ENCODE peak calls at places on chromosomes 1 and 21, in ten cellular contexts. One of them, this sample, is unnamed.

GRCh38 chr21:43985690-43986251 is 26.3 kb upstream of the TRAPPC10 start:
- DNase-seq in Panc1: no peak
- DNase-seq in heart left ventricle: no peak
- DNase-seq in neural progenitor cell: peak; percentile 65
- DNase-seq in retinal pigment epithelial cell: no peak
- DNase-seq in A549: no peak
- DNase-seq in AG10803: no peak
- DNase-seq in kidney epithelial cell: no peak
- DNase-seq in K562: peak; percentile 63
- DNase-seq in bronchial epithelial cell: no peak
- DNase-seq in this sample: no peak

GRCh38 chr1:241849345-241849695 is 1.3 kb downstream of the EXO1 start:
- DNase-seq in Panc1: no peak
- DNase-seq in heart left ventricle: no peak
- DNase-seq in neural progenitor cell: peak; percentile 5
- DNase-seq in retinal pigment epithelial cell: no peak
- DNase-seq in A549: no peak
- DNase-seq in AG10803: no peak
- DNase-seq in kidney epithelial cell: no peak
- DNase-seq in K562: no peak
- DNase-seq in bronchial epithelial cell: no peak
- DNase-seq in this sample: no peak

GRCh38 chr1:156461781-156462647 is 38.6 kb downstream of the MEF2D start:
- DNase-seq in Panc1: no peak
- DNase-seq in heart left ventricle: no peak
- DNase-seq in neural progenitor cell: no peak
- DNase-seq in retinal pigment epithelial cell: no peak
- DNase-seq in A549: no peak
- DNase-seq in AG10803: no peak
- DNase-seq in kidney epithelial cell: no peak
- DNase-seq in K562: no peak
- DNase-seq in bronchial epithelial cell: no peak
- DNase-seq in this sample: no peak

GRCh38 chr1:30751830-30752650 is 5.5 kb downstream of the LAPTM5 start:
- DNase-seq in Panc1: no peak
- DNase-seq in heart left ventricle: no peak
- DNase-seq in neural progenitor cell: no peak
- DNase-seq in retinal pigment epithelial cell: no peak
- DNase-seq in A549: no peak
- DNase-seq in AG10803: no peak
- DNase-seq in kidney epithelial cell: no peak
- DNase-seq in K562: no peak
- DNase-seq in bronchial epithelial cell: no peak
- DNase-seq in this sample: no peak

GRCh38 chr1:31763671-31764306 is 351 bp downstream of the ADGRB2 start:
- DNase-seq in Panc1: no peak
- DNase-seq in heart left ventricle: no peak
- DNase-seq in neural progenitor cell: peak; percentile 38
- DNase-seq in retinal pigment epithelial cell: no peak
- DNase-seq in A549: no peak
- DNase-seq in AG10803: no peak
- DNase-seq in kidney epithelial cell: no peak
- DNase-seq in K562: no peak
- DNase-seq in bronchial epithelial cell: no peak
- DNase-seq in this sample: no peak

GRCh38 chr1:65260851-65261473 is 48.4 kb upstream of the DNAJC6 start:
- DNase-seq in Panc1: no peak
- DNase-seq in heart left ventricle: no peak
- DNase-seq in neural progenitor cell: no peak
- DNase-seq in retinal pigment epithelial cell: no peak
- DNase-seq in A549: peak; percentile 59
- DNase-seq in AG10803: peak; percentile 82
- DNase-seq in kidney epithelial cell: peak; percentile 80
- DNase-seq in K562: peak; percentile 42
- DNase-seq in bronchial epithelial cell: peak; percentile 77
- DNase-seq in this sample: peak; percentile 60

GRCh38 chr21:38544681-38545080 is 46.4 kb upstream of the ERG start:
- DNase-seq in Panc1: no peak
- DNase-seq in heart left ventricle: no peak
- DNase-seq in neural progenitor cell: no peak
- DNase-seq in retinal pigment epithelial cell: no peak
- DNase-seq in A549: no peak
- DNase-seq in AG10803: peak; percentile 40
- DNase-seq in kidney epithelial cell: no peak
- DNase-seq in K562: no peak
- DNase-seq in bronchial epithelial cell: peak; percentile 64
- DNase-seq in this sample: no peak

GRCh38 chr1:163063131-163064059 is 5.8 kb upstream of the RGS4 start:
- DNase-seq in Panc1: no peak
- DNase-seq in heart left ventricle: no peak
- DNase-seq in neural progenitor cell: no peak
- DNase-seq in retinal pigment epithelial cell: no peak
- DNase-seq in A549: no peak
- DNase-seq in AG10803: no peak
- DNase-seq in kidney epithelial cell: no peak
- DNase-seq in K562: no peak
- DNase-seq in bronchial epithelial cell: no peak
- DNase-seq in this sample: no peak

GRCh38 chr21:45543710-45544448 is 1.6 kb upstream of the SLC19A1 start:
- DNase-seq in Panc1: no peak
- DNase-seq in heart left ventricle: peak; percentile 6
- DNase-seq in neural progenitor cell: no peak
- DNase-seq in retinal pigment epithelial cell: no peak
- DNase-seq in A549: no peak
- DNase-seq in AG10803: no peak
- DNase-seq in kidney epithelial cell: no peak
- DNase-seq in K562: no peak
- DNase-seq in bronchial epithelial cell: no peak
- DNase-seq in this sample: no peak

GRCh38 chr21:32733356-32733755 is 5.5 kb upstream of the SYNJ1 start:
- DNase-seq in Panc1: no peak
- DNase-seq in heart left ventricle: no peak
- DNase-seq in neural progenitor cell: no peak
- DNase-seq in retinal pigment epithelial cell: no peak
- DNase-seq in A549: no peak
- DNase-seq in AG10803: no peak
- DNase-seq in kidney epithelial cell: no peak
- DNase-seq in K562: no peak
- DNase-seq in bronchial epithelial cell: no peak
- DNase-seq in this sample: no peak

GRCh38 chr1:46755121-46755520 is 36.2 kb upstream of the EFCAB14 start:
- DNase-seq in Panc1: no peak
- DNase-seq in heart left ventricle: no peak
- DNase-seq in neural progenitor cell: no peak
- DNase-seq in retinal pigment epithelial cell: no peak
- DNase-seq in A549: no peak
- DNase-seq in AG10803: no peak
- DNase-seq in kidney epithelial cell: no peak
- DNase-seq in K562: no peak
- DNase-seq in bronchial epithelial cell: no peak
- DNase-seq in this sample: no peak

GRCh38 chr1:46487818-46488218 is 1.8 kb upstream of the DMBX1 start:
- DNase-seq in Panc1: no peak
- DNase-seq in heart left ventricle: no peak
- DNase-seq in neural progenitor cell: peak; percentile 90
- DNase-seq in retinal pigment epithelial cell: peak; percentile 14
- DNase-seq in A549: peak; percentile 40
- DNase-seq in AG10803: no peak
- DNase-seq in kidney epithelial cell: no peak
- DNase-seq in K562: peak; percentile 69
- DNase-seq in bronchial epithelial cell: no peak
- DNase-seq in this sample: no peak

DNA sequence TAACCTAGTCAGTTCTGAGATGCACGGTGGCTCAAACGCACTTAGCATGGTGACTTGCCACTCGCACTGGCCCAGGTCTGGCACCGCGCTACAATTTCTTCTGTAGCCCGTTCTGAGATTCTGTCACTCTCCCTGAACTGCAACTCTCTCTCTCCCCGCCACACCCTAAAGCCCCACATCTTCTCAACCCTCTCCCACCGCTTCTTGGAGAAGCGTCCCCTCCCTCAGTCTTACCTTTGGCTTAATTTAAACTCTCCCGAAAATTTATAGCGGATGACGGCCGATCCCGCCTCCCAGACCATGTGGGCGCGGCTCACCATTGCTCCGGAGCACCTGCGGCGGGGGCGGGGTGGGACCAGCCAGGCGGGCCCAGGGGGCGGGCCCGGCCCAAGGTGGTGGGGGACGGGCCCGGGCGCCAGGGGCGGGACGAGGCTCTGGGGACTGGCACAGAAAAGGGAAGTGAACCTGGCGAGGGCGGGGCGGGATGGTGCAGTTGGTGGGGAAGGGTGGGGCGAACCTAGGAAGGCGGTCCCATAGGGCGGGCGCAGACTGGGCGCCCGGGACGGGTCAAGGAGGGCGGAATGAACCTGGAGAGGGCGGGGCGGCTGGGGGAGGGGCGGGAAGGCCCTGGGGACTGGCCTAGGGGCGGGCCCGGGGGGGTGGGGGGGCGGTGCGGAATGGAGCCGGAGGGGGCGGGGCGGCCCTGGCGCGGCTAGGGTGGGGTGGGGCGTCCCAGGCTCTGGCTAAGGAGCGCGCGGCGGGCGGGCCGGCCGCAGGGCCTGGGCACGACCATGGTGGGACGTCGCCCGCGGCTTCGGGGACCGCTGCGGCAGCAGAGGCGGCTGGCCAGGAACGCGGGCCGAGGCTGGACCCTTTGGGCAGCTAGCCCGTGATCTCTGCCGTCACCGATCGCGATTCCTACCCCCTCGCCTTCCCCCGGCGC is at the start of gene MAP3K21:
- DNase-seq in Panc1: no peak
- DNase-seq in heart left ventricle: peak; percentile 66
- DNase-seq in neural progenitor cell: peak; percentile 89
- DNase-seq in retinal pigment epithelial cell: peak; percentile 56
- DNase-seq in A549: peak; percentile 97
- DNase-seq in AG10803: no peak
- DNase-seq in kidney epithelial cell: peak; percentile 56
- DNase-seq in K562: peak; percentile 97
- DNase-seq in bronchial epithelial cell: peak; percentile 85
- DNase-seq in this sample: peak; percentile 49
- TF ChIP-seq CTCF in Panc1: no peak
- TF ChIP-seq CTCF in heart left ventricle: no peak
- TF ChIP-seq CTCF in neural progenitor cell: no peak
- TF ChIP-seq CTCF in retinal pigment epithelial cell: no peak
- TF ChIP-seq CTCF in A549: no peak
- TF ChIP-seq CTCF in AG10803: no peak
- TF ChIP-seq CTCF in kidney epithelial cell: no peak
- TF ChIP-seq CTCF in K562: no peak
- TF ChIP-seq CTCF in bronchial epithelial cell: no peak
- TF ChIP-seq CTCF in this sample: no peak

GRCh38 chr1:19864304-19865160 is 17.7 kb upstream of the OTUD3 start:
- DNase-seq in Panc1: no peak
- DNase-seq in heart left ventricle: no peak
- DNase-seq in neural progenitor cell: no peak
- DNase-seq in retinal pigment epithelial cell: no peak
- DNase-seq in A549: no peak
- DNase-seq in AG10803: no peak
- DNase-seq in kidney epithelial cell: no peak
- DNase-seq in K562: no peak
- DNase-seq in bronchial epithelial cell: no peak
- DNase-seq in this sample: no peak
- H3K4me3 ChIP-seq in Panc1: no peak overlapping the region
- H3K4me3 ChIP-seq in heart left ventricle: no peak overlapping the region
- H3K4me3 ChIP-seq in neural progenitor cell: no peak overlapping the region
- H3K4me3 ChIP-seq in retinal pigment epithelial cell: no peak overlapping the region
- H3K4me3 ChIP-seq in A549: no peak overlapping the region
- H3K4me3 ChIP-seq in AG10803: no peak overlapping the region
- H3K4me3 ChIP-seq in kidney epithelial cell: no peak overlapping the region
- H3K4me3 ChIP-seq in K562: no peak overlapping the region
- H3K4me3 ChIP-seq in bronchial epithelial cell: no peak overlapping the region
- H3K4me3 ChIP-seq in this sample: no peak overlapping the region

DNA sequence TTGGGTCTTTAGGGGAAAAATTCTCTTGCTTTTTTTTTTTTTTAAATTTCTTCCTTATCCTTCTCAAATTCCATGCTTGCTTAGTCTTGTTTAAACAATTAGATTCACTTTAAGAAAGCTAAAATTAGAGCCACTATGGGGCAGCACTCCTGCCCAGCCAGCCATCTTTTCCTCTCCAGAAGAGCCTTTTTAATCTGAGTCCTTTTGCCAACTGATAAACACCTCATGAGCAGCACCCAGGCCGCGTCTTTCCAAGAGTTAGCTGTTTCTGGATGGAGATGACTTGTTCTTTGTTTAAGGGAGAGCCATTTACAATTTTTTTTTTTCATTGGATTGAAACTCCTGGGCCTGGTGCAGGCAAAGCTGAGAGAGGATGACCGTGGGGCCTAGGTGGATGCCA is 53.3 kb upstream of the TSPAN2 start:
- DNase-seq in Panc1: no peak
- DNase-seq in heart left ventricle: no peak
- DNase-seq in neural progenitor cell: no peak
- DNase-seq in retinal pigment epithelial cell: no peak
- DNase-seq in A549: no peak
- DNase-seq in AG10803: no peak
- DNase-seq in kidney epithelial cell: no peak
- DNase-seq in K562: no peak
- DNase-seq in bronchial epithelial cell: peak; percentile 33
- DNase-seq in this sample: no peak
- TF ChIP-seq CTCF in Panc1: no peak
- TF ChIP-seq CTCF in heart left ventricle: no peak
- TF ChIP-seq CTCF in neural progenitor cell: peak; percentile 16
- TF ChIP-seq CTCF in retinal pigment epithelial cell: peak; percentile 34
- TF ChIP-seq CTCF in A549: no peak
- TF ChIP-seq CTCF in AG10803: no peak
- TF ChIP-seq CTCF in kidney epithelial cell: peak; percentile 17
- TF ChIP-seq CTCF in K562: peak; percentile 11
- TF ChIP-seq CTCF in bronchial epithelial cell: peak; percentile 11
- TF ChIP-seq CTCF in this sample: peak; percentile 28

GRCh38 chr1:198678901-198679329 is 40.1 kb downstream of the PTPRC start:
- DNase-seq in Panc1: no peak
- DNase-seq in heart left ventricle: no peak
- DNase-seq in neural progenitor cell: no peak
- DNase-seq in retinal pigment epithelial cell: no peak
- DNase-seq in A549: no peak
- DNase-seq in AG10803: no peak
- DNase-seq in kidney epithelial cell: no peak
- DNase-seq in K562: no peak
- DNase-seq in bronchial epithelial cell: no peak
- DNase-seq in this sample: no peak

GRCh38 chr1:198679535-198680173 is 40.8 kb downstream of the PTPRC start:
- DNase-seq in Panc1: no peak
- DNase-seq in heart left ventricle: no peak
- DNase-seq in neural progenitor cell: no peak
- DNase-seq in retinal pigment epithelial cell: no peak
- DNase-seq in A549: no peak
- DNase-seq in AG10803: no peak
- DNase-seq in kidney epithelial cell: no peak
- DNase-seq in K562: no peak
- DNase-seq in bronchial epithelial cell: no peak
- DNase-seq in this sample: no peak

GRCh38 chr1:198681247-198681646 is 42.4 kb downstream of the PTPRC start:
- DNase-seq in Panc1: no peak
- DNase-seq in heart left ventricle: no peak
- DNase-seq in neural progenitor cell: no peak
- DNase-seq in retinal pigment epithelial cell: no peak
- DNase-seq in A549: no peak
- DNase-seq in AG10803: no peak
- DNase-seq in kidney epithelial cell: no peak
- DNase-seq in K562: no peak
- DNase-seq in bronchial epithelial cell: no peak
- DNase-seq in this sample: no peak

GRCh38 chr1:198681831-198682756 is 43.3 kb downstream of the PTPRC start:
- DNase-seq in Panc1: no peak
- DNase-seq in heart left ventricle: peak; percentile 48
- DNase-seq in neural progenitor cell: peak; percentile 38
- DNase-seq in retinal pigment epithelial cell: peak; percentile 90
- DNase-seq in A549: no peak
- DNase-seq in AG10803: peak; percentile 96
- DNase-seq in kidney epithelial cell: peak; percentile 90
- DNase-seq in K562: peak; percentile 24
- DNase-seq in bronchial epithelial cell: peak; percentile 89
- DNase-seq in this sample: peak; percentile 59

GRCh38 chr1:198680174-198680871 is 41.5 kb downstream of the PTPRC start:
- DNase-seq in Panc1: no peak
- DNase-seq in heart left ventricle: no peak
- DNase-seq in neural progenitor cell: no peak
- DNase-seq in retinal pigment epithelial cell: no peak
- DNase-seq in A549: no peak
- DNase-seq in AG10803: no peak
- DNase-seq in kidney epithelial cell: no peak
- DNase-seq in K562: no peak
- DNase-seq in bronchial epithelial cell: no peak
- DNase-seq in this sample: no peak
- H3K4me3 ChIP-seq in Panc1: no peak overlapping the region
- H3K4me3 ChIP-seq in heart left ventricle: no peak overlapping the region
- H3K4me3 ChIP-seq in neural progenitor cell: no peak overlapping the region
- H3K4me3 ChIP-seq in retinal pigment epithelial cell: no peak overlapping the region
- H3K4me3 ChIP-seq in A549: no peak overlapping the region
- H3K4me3 ChIP-seq in AG10803: no peak overlapping the region
- H3K4me3 ChIP-seq in kidney epithelial cell: no peak overlapping the region
- H3K4me3 ChIP-seq in K562: no peak overlapping the region
- H3K4me3 ChIP-seq in bronchial epithelial cell: no peak overlapping the region
- H3K4me3 ChIP-seq in this sample: no peak overlapping the region